ENCODE peak calls at places on chromosomes 4 and X, in ten cellular contexts. X, R, N, H, L, V, W, G, J and U are unnamed samples.

GRCh38 chr4:13547563-13548041 is 3.3 kb upstream of the NKX3-2 start:
- DNase-seq in X (peak), R (no peak), N (no peak), H (no peak), L (no peak), V (no peak), W (no peak), G (no peak), J (no peak), U (no peak)

GRCh38 chr4:145731026-145731425 is 51.1 kb downstream of the C4orf51 start:
- DNase-seq in X (no peak), R (no peak), N (no peak), H (peak), L (peak), V (no peak), W (no peak), G (no peak), J (no peak), U (no peak)

GRCh38 chrX:69298466-69299140 is 133.3 kb upstream of the PJA1 start:
- DNase-seq in X (no peak), R (peak), N (no peak), H (no peak), L (no peak), V (no peak), W (peak), G (no peak), J (no peak), U (no peak)

GRCh38 chr4:10100734-10101216 is 15.8 kb downstream of the WDR1 start:
- DNase-seq in X (no peak), R (no peak), N (no peak), H (no peak), L (no peak), V (no peak), W (peak), G (no peak), J (no peak), U (no peak)

GRCh38 chr4:15598644-15599043 is 56.5 kb downstream of the FBXL5 start:
- DNase-seq in X (no peak), R (peak), N (no peak), H (peak), L (peak), V (no peak), W (no peak), G (no peak), J (no peak), U (no peak)

GRCh38 chr4:13580018-13580417 is 35.7 kb upstream of the NKX3-2 start:
- DNase-seq in X (no peak), R (no peak), N (no peak), H (no peak), L (no peak), V (no peak), W (no peak), G (no peak), J (no peak), U (no peak)

GRCh38 chr4:145557720-145558119 is 61.5 kb upstream of the MMAA start:
- DNase-seq in X (peak), R (peak), N (peak), H (peak), L (peak), V (peak), W (peak), G (no peak), J (no peak), U (peak)

GRCh38 chr4:97911236-97911906 is 231.9 kb downstream of the STPG2 start:
- DNase-seq in X (no peak), R (no peak), N (no peak), H (no peak), L (no peak), V (no peak), W (no peak), G (no peak), J (no peak), U (no peak)

DNA sequence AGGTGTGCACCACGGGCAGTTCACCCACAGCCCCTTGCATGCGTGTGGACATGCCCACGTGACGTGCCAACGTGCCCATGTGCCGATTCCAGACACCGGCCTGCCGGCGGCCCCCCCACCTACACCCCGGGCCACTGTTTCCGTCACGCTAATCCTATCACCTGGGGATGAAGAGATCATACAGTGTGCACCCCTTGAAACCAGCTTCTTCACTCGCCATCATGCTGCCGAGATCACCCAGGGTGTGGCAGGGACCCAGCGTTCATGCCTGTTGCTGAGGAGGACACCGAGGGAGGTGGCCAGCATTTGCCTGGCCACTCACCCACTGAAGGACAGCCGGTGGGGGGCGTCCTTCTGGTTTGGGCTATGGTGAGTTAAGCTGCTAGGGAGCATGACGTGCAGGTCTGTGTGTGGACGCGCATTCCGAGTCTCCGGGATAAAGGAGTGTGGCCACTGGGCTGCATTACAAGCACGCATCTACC is 14.1 kb downstream of the CTBP1 start:
- DNase-seq in X (no peak), R (no peak), N (no peak), H (no peak), L (no peak), V (no peak), W (no peak), G (peak), J (no peak), U (no peak)
- TF ChIP-seq CTCF in X (no peak), R (no peak), N (no peak), H (no peak), L (no peak), V (no peak), W (no peak), G (no peak), J (no peak), U (no peak)

DNA sequence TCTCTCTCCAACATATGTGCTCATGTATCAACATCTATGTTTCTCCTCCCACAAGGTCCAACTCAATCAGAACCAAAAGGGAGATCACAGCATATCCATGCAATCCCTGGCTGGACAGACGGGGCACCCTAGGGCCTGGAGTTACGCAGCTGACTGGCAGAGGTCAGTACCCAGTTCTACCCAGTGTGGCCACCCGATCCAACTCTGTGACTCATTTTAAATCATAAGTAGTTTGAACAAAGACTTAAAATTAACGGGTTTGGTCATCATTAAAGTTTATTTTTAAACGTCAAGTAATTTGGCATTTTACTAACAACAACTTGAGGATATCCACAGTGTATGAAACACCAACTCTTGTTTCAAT is 59.5 kb downstream of the APBB2 start:
- DNase-seq in X (no peak), R (peak), N (no peak), H (no peak), L (no peak), V (no peak), W (no peak), G (no peak), J (no peak), U (no peak)
- TF ChIP-seq CTCF in X (no peak), R (peak), N (no peak), H (no peak), L (no peak), V (no peak), W (no peak), G (no peak), J (no peak), U (no peak)

GRCh38 chrX:31293409-31293808 is 221.6 kb upstream of the FTHL17 start:
- DNase-seq in X (no peak), R (peak), N (no peak), H (no peak), L (no peak), V (no peak), W (no peak), G (no peak), J (no peak), U (no peak)
- TF ChIP-seq CTCF in X (no peak), R (peak), N (no peak), H (peak), L (no peak), V (no peak), W (peak), G (no peak), J (no peak), U (no peak)

GRCh38 chrX:53992589-53992988 is 51.7 kb downstream of the PHF8 start:
- DNase-seq in X (no peak), R (peak), N (no peak), H (no peak), L (no peak), V (no peak), W (peak), G (no peak), J (no peak), U (no peak)

GRCh38 chrX:53997751-53998150 is 46.5 kb downstream of the PHF8 start:
- DNase-seq in X (no peak), R (no peak), N (no peak), H (no peak), L (no peak), V (no peak), W (no peak), G (no peak), J (no peak), U (no peak)
- TF ChIP-seq CTCF in X (no peak), R (no peak), N (no peak), H (no peak), L (no peak), V (no peak), W (no peak), G (no peak), J (no peak), U (no peak)

DNA sequence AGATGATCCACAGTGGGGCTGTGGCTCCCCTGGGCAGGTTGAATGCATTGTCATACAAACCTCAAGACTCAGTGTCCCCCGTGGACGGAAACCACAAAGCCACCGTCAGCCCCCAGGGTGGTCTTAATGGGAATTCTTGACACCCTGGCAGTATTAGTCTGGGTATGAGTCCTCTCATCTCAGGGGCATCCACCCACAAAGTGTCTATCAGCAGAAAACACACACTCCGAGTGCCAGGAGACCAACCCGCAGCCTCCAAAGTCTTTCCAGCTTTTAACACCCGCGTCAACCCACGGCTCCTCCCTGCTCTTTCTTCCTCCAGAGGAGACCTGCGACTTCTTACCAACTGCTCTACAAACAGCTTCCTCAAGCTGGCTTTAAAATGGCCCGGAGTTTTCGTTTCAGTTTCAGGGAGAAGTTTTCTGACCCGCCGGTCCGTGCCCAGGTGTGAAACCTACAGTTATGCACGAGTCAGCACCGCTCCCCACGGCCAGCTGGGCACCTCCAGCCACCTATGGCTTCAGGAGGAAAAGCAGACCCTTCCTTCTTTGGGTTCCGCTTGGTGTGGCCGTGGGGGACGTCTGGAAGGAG is 14.4 kb upstream of the ASMTL start:
- DNase-seq in X (no peak), R (no peak), N (no peak), H (no peak), L (no peak), V (no peak), W (no peak), G (peak), J (no peak), U (peak)
- TF ChIP-seq CTCF in X (no peak), R (no peak), N (no peak), H (no peak), L (no peak), V (no peak), W (no peak), G (no peak), J (no peak), U (no peak)

GRCh38 chr4:139606600-139607301 is 50.7 kb upstream of the SETD7 start:
- DNase-seq in X (no peak), R (peak), N (peak), H (no peak), L (peak), V (no peak), W (peak), G (no peak), J (no peak), U (no peak)
- TF ChIP-seq CTCF in X (no peak), R (no peak), N (peak), H (no peak), L (no peak), V (no peak), W (peak), G (no peak), J (no peak), U (no peak)